ENCODE peak calls at places on chromosomes 1 and 21, in four cellular contexts. F, R, W and J are unnamed samples.

GRCh38 chr21:25561668-25562641 is 45.3 kb downstream of the MRPL39 start:
- DNase-seq in F (peak; percentile 82), R (no peak), W (peak; percentile 66), J (peak; percentile 82)

GRCh38 chr1:57752847-57753246 is 329.0 kb upstream of the DAB1 start:
- DNase-seq in F (no peak), R (no peak), W (no peak), J (no peak)

GRCh38 chr1:203906932-203907331 is 45.5 kb downstream of the SNRPE start:
- DNase-seq in F (peak; percentile 93), R (no peak), W (no peak), J (peak; percentile 62)

GRCh38 chr1:76826072-76826827 is 41.0 kb upstream of the ST6GALNAC5 start:
- DNase-seq in F (peak; percentile 7), R (no peak), W (no peak), J (no peak)

GRCh38 chr1:24793762-24794161 is 48.5 kb downstream of the CLIC4 start:
- DNase-seq in F (peak; percentile 90), R (no peak), W (no peak), J (peak; percentile 61)

GRCh38 chr21:34801519-34802132 is 132.8 kb downstream of the CLIC6 start:
- DNase-seq in F (no peak), R (peak; percentile 21), W (no peak), J (peak; percentile 37)

GRCh38 chr1:29498126-29499100 is 262.1 kb downstream of the PTPRU start:
- DNase-seq in F (peak; percentile 11), R (no peak), W (no peak), J (no peak)

GRCh38 chr1:12477936-12478611 is 139.9 kb downstream of the DHRS3 start:
- DNase-seq in F (peak; percentile 99), R (peak; percentile 99), W (no peak), J (peak; percentile 96)

GRCh38 chr1:8980656-8981055 is 35.0 kb downstream of the CA6 start:
- DNase-seq in F (no peak), R (no peak), W (no peak), J (no peak)

GRCh38 chr1:70190180-70190579 is 15.2 kb downstream of the LRRC40 start:
- DNase-seq in F (no peak), R (no peak), W (no peak), J (no peak)

GRCh38 chr1:162422662-162423375 is 10.9 kb upstream of the SH2D1B start:
- DNase-seq in F (no peak), R (peak; percentile 62), W (no peak), J (no peak)

GRCh38 chr21:31156662-31157061 is 118.4 kb upstream of the KRTAP19-8 start:
- DNase-seq in F (no peak), R (no peak), W (no peak), J (no peak)

GRCh38 chr21:29933088-29933487 is 6.7 kb downstream of the GRIK1 start:
- DNase-seq in F (no peak), R (no peak), W (no peak), J (no peak)

GRCh38 chr1:91282695-91283420 is 121.8 kb downstream of the HFM1 start:
- DNase-seq in F (peak; percentile 73), R (peak; percentile 79), W (peak; percentile 9), J (peak; percentile 69)

GRCh38 chr1:16067127-16067768 is 6.2 kb downstream of the FAM131C start:
- DNase-seq in F (peak; percentile 6), R (peak; percentile 43), W (no peak), J (no peak)

GRCh38 chr1:172499636-172500141 is 33.3 kb upstream of the SUCO start:
- DNase-seq in F (no peak), R (peak; percentile 51), W (no peak), J (no peak)

GRCh38 chr1:180219776-180220175 is 10.3 kb upstream of the LHX4 start:
- DNase-seq in F (no peak), R (no peak), W (no peak), J (no peak)

GRCh38 chr1:237562247-237562823 is 328.4 kb downstream of the ZP4 start:
- DNase-seq in F (peak; percentile 69), R (peak; percentile 75), W (peak; percentile 4), J (peak; percentile 44)

GRCh38 chr1:81151300-81151699 is 649.4 kb upstream of the ADGRL2 start:
- DNase-seq in F (peak; percentile 62), R (no peak), W (no peak), J (peak; percentile 36)

GRCh38 chr1:54275349-54275748 is 75.4 kb downstream of the MRPL37 start:
- DNase-seq in F (peak; percentile 51), R (no peak), W (no peak), J (peak; percentile 45)

GRCh38 chr1:225762444-225762843 is 15.2 kb upstream of the SRP9 start:
- DNase-seq in F (peak; percentile 69), R (no peak), W (no peak), J (no peak)

GRCh38 chr1:9593492-9594465 is 5.1 kb downstream of the TMEM201 start:
- DNase-seq in F (peak; percentile 69), R (peak; percentile 91), W (peak; percentile 30), J (peak; percentile 83)

GRCh38 chr1:114756949-114757454 is 782 bp downstream of the CSDE1 start:
- DNase-seq in F (peak; percentile 58), R (peak; percentile 55), W (no peak), J (no peak)

GRCh38 chr1:107804746-107805145 is 160.2 kb downstream of the VAV3 start:
- DNase-seq in F (no peak), R (no peak), W (no peak), J (no peak)

GRCh38 chr1:91400133-91400725 is 4.4 kb downstream of the HFM1 start:
- DNase-seq in F (no peak), R (no peak), W (no peak), J (no peak)

GRCh38 chr1:116504308-116505156 is 66.3 kb downstream of the CD58 start:
- DNase-seq in F (peak; percentile 62), R (peak; percentile 97), W (peak; percentile 91), J (no peak)

GRCh38 chr1:182293119-182293589 is 98.4 kb downstream of the GLUL start:
- DNase-seq in F (no peak), R (no peak), W (no peak), J (no peak)

GRCh38 chr1:178684542-178685000 is 40.5 kb upstream of the RALGPS2 start:
- DNase-seq in F (peak; percentile 96), R (no peak), W (no peak), J (peak; percentile 93)

GRCh38 chr1:26281091-26281958 is 1.4 kb downstream of the SH3BGRL3 start:
- DNase-seq in F (no peak), R (peak; percentile 14), W (no peak), J (no peak)

GRCh38 chr1:151324390-151324930 is 2.8 kb downstream of the PI4KB start:
- DNase-seq in F (no peak), R (no peak), W (no peak), J (no peak)

GRCh38 chr1:155485222-155485621 is 77.4 kb downstream of the ASH1L start:
- DNase-seq in F (no peak), R (no peak), W (no peak), J (no peak)

GRCh38 chr1:155487537-155487936 is 75.1 kb downstream of the ASH1L start:
- DNase-seq in F (no peak), R (no peak), W (no peak), J (no peak)

GRCh38 chr1:155481761-155482160 is 80.8 kb downstream of the ASH1L start:
- DNase-seq in F (no peak), R (no peak), W (no peak), J (no peak)

GRCh38 chr1:155485945-155486344 is 76.7 kb downstream of the ASH1L start:
- DNase-seq in F (no peak), R (no peak), W (peak; percentile 25), J (no peak)
- H3K4me2 ChIP-seq in F (no peak overlapping the region), R (no peak overlapping the region), W (no peak overlapping the region), J (no peak overlapping the region)

GRCh38 chr1:200634449-200635122 is 14.0 kb upstream of the KIF14 start:
- DNase-seq in F (no peak), R (no peak), W (no peak), J (no peak)
- TF ChIP-seq CTCF in F (peak; percentile 8), R (peak; percentile 44), W (no peak), J (no peak)

DNA sequence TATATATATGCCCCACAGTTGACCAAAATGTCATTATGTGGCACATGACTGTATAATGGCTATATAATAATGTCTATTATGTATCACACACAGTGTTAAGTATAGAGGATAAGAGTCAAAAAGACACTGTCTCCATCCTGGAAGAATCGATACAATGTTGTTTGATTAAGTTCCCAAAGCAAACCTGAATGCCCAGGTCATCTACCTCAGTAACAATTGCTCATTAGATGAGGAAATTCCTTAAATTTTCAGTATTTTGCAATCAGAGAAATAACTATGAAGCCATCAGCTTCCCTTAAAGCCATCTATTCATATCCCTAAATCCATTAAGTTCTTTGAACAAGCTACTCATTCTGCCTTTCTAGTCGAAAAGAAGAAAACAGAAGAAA is 10.0 kb downstream of the FOXJ3 start:
- DNase-seq in F (no peak), R (no peak), W (no peak), J (no peak)
- TF ChIP-seq FOS in F (no peak), R (no peak), W (no peak), J (no peak)

DNA sequence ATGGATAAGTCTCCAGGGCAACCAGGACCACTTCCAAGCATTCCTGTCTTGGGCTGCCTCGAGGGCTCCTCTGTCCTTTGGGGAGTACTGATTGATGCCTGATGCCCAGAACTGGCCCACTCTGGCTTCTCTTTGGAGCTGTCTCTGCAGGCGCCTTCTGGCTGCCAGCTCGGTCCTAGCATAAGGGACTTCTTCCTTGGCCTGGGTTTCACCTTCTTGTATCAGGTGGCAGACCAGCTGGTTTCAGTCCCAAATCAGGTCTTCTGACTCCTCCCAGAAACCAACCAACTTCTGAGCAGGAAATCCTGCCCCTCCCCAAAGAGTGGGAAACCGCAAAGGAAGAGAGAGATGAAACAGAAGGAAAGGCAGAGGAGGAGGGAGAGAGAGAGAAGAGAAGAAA is 10.6 kb downstream of the G0S2 start:
- DNase-seq in F (no peak), R (no peak), W (no peak), J (no peak)
- H3K4me2 ChIP-seq in F (no peak overlapping the region), R (no peak overlapping the region), W (no peak overlapping the region), J (no peak overlapping the region)

DNA sequence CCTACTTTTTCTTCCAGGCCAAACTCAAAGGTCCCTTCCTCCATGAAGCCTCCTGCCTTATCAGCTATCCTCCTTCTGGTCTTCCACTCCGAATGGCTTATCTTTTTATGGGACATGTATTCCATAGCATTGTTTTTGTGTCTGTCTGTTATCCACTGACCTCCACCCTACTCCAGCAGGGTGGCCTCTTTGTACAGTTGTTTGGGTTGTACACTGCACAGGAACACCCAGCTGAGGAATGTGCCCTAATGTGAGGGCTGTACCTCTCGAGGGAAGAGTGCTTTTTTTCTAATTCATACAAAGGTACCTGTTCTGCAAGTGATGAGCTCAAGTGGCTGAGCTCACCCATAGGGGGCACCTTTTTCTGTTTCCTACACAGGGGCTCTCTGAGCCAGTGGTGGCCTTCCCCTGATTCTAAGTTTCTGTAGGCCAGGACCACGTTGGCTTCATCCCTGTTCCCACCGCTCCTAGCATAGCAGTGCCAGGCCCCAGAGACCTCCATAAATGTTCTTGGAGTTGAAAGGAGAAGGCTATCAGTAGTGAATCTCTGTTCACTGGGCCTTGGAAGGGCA is 108.2 kb downstream of the FOXD2 start:
- DNase-seq in F (no peak), R (no peak), W (no peak), J (no peak)
- TF ChIP-seq CTCF in F (no peak), R (no peak), W (no peak), J (no peak)